ENCODE peak calls at places on chromosomes 12 and 14, in four cellular contexts. K is fibroblast of lung; H is stimulated activated CD8-positive, alpha-beta memory T cell treated with anti-CD3 and anti-CD28 coated beads, Interleukin-2, amount 100 ng/mL, for 1 hour; C is glutamatergic neuron. B is an unnamed sample.

GRCh38 chr12:57488397-57489156 is 709 bp downstream of the MARS1 start:
- DNase-seq in K (no peak), H (no peak), C (peak), B (no peak)

GRCh38 chr12:46808317-46808716 is 17.5 kb downstream of the SLC38A4 start:
- DNase-seq in K (no peak), H (no peak), C (no peak), B (no peak)

GRCh38 chr12:121673013-121673441 is 3.6 kb upstream of the MORN3 start:
- DNase-seq in K (no peak), H (no peak), C (peak), B (no peak)

GRCh38 chr14:98564006-98564405 is 708.0 kb downstream of the BCL11B start:
- DNase-seq in K (no peak), H (no peak), C (no peak), B (no peak)

GRCh38 chr12:56808954-56809353 is 45.8 kb downstream of the HSD17B6 start:
- DNase-seq in K (peak), H (no peak), C (no peak), B (no peak)

GRCh38 chr14:33529773-33530172 is 421.1 kb downstream of the EGLN3 start:
- DNase-seq in K (no peak), H (no peak), C (no peak), B (no peak)

GRCh38 chr12:58416211-58416610 is 474.8 kb downstream of the ATP23 start:
- DNase-seq in K (peak), H (no peak), C (no peak), B (no peak)

GRCh38 chr12:68601767-68602166 is 8.9 kb upstream of the RAP1B start:
- DNase-seq in K (no peak), H (no peak), C (no peak), B (no peak)

GRCh38 chr12:42583017-42583416 is 6.5 kb downstream of the PRICKLE1 start:
- DNase-seq in K (no peak), H (no peak), C (no peak), B (no peak)